ENCODE peak calls at places on chromosomes 4 and X, in eight cellular contexts. O is CD8-positive, alpha-beta memory T cell; F is tibial artery; J is PC-3; U is right cardiac atrium; C is pancreas; H is A549; X is lower lobe of right lung. R is an unnamed sample.

GRCh38 chr4:100106982-100107381 is 83.3 kb downstream of the DDIT4L start:
- DNase-seq in O (peak; percentile 56), F (no peak), J (no peak), U (no peak), C (no peak), H (no peak), X (no peak), R (no peak)

GRCh38 chrX:14964500-14964899 is 91.3 kb downstream of the MOSPD2 start:
- DNase-seq in O (no peak), F (no peak), J (peak; percentile 62), U (no peak), C (no peak), H (no peak), X (no peak), R (no peak)

GRCh38 chr4:127251423-127251822 is 381.3 kb upstream of the INTU start:
- DNase-seq in O (no peak), F (no peak), J (peak; percentile 2), U (no peak), C (no peak), H (no peak), X (no peak), R (no peak)

GRCh38 chr4:183397741-183398297 is 46.6 kb upstream of the CDKN2AIP start:
- DNase-seq in O (no peak), F (no peak), J (no peak), U (no peak), C (no peak), H (no peak), X (no peak), R (peak; percentile 52)

GRCh38 chr4:47577779-47578553 is 92.9 kb downstream of the ATP10D start:
- DNase-seq in O (no peak), F (no peak), J (no peak), U (no peak), C (no peak), H (no peak), X (no peak), R (peak; percentile 73)

GRCh38 chr4:142264961-142265360 is 581.1 kb downstream of the INPP4B start:
- DNase-seq in O (no peak), F (no peak), J (peak; percentile 55), U (no peak), C (no peak), H (no peak), X (no peak), R (no peak)

GRCh38 chr4:145960012-145960411 is 21.4 kb upstream of the ZNF827 start:
- DNase-seq in O (no peak), F (no peak), J (peak; percentile 44), U (no peak), C (no peak), H (no peak), X (no peak), R (no peak)

GRCh38 chr4:23717528-23718248 is 172.2 kb downstream of the PPARGC1A start:
- DNase-seq in O (no peak), F (no peak), J (peak; percentile 43), U (no peak), C (no peak), H (peak; percentile 37), X (no peak), R (no peak)

GRCh38 chrX:103254171-103254824 is 657 bp downstream of the TCEAL8 start:
- DNase-seq in O (peak; percentile 13), F (peak; percentile 24), J (peak; percentile 40), U (peak; percentile 74), C (peak; percentile 51), H (no peak), X (peak; percentile 65), R (peak; percentile 74)

GRCh38 chrX:67543818-67544217 is at the start of gene AR:
- DNase-seq in O (no peak), F (peak; percentile 78), J (no peak), U (peak; percentile 90), C (peak; percentile 55), H (peak; percentile 15), X (peak; percentile 66), R (peak; percentile 83)

GRCh38 chrX:137405449-137406140 is 160.3 kb upstream of the ZIC3 start:
- DNase-seq in O (no peak), F (no peak), J (no peak), U (no peak), C (no peak), H (no peak), X (no peak), R (no peak)

GRCh38 chr4:37389967-37390580 is 145.5 kb downstream of the NWD2 start:
- DNase-seq in O (no peak), F (no peak), J (peak; percentile 85), U (no peak), C (no peak), H (peak; percentile 2), X (no peak), R (no peak)

GRCh38 chrX:150544835-150545790 is 23.3 kb upstream of the MTM1 start:
- DNase-seq in O (no peak), F (no peak), J (no peak), U (no peak), C (no peak), H (no peak), X (no peak), R (no peak)

GRCh38 chr4:152619556-152619955 is 60.2 kb downstream of the TMEM154 start:
- DNase-seq in O (no peak), F (no peak), J (no peak), U (no peak), C (no peak), H (no peak), X (no peak), R (no peak)

GRCh38 chrX:133185938-133186337 is 32.2 kb downstream of the TFDP3 start:
- DNase-seq in O (no peak), F (no peak), J (peak; percentile 77), U (no peak), C (peak; percentile 27), H (no peak), X (no peak), R (no peak)

GRCh38 chr4:125891597-125892258 is 577.0 kb downstream of the FAT4 start:
- DNase-seq in O (no peak), F (no peak), J (no peak), U (no peak), C (no peak), H (no peak), X (no peak), R (no peak)

GRCh38 chr4:26272654-26273307 is 48.0 kb upstream of the RBPJ start:
- DNase-seq in O (no peak), F (no peak), J (no peak), U (no peak), C (no peak), H (no peak), X (no peak), R (no peak)

GRCh38 chrX:110853610-110854009 is 58.0 kb upstream of the CHRDL1 start:
- DNase-seq in O (no peak), F (no peak), J (peak; percentile 54), U (no peak), C (no peak), H (peak; percentile 6), X (no peak), R (no peak)

GRCh38 chrX:103250977-103251376 is 4.0 kb downstream of the TCEAL8 start:
- DNase-seq in O (no peak), F (no peak), J (peak; percentile 12), U (no peak), C (no peak), H (no peak), X (no peak), R (no peak)

GRCh38 chrX:6228720-6229119 is at the start of gene NLGN4X:
- DNase-seq in O (no peak), F (no peak), J (no peak), U (no peak), C (no peak), H (no peak), X (no peak), R (no peak)

GRCh38 chrX:53048169-53049126 is at the start of gene GPR173:
- DNase-seq in O (no peak), F (peak; percentile 31), J (peak; percentile 49), U (peak; percentile 82), C (no peak), H (no peak), X (peak; percentile 50), R (peak; percentile 76)

GRCh38 chr4:34181311-34181808 is 2063.0 kb downstream of the ARAP2 start:
- DNase-seq in O (no peak), F (no peak), J (peak; percentile 85), U (no peak), C (no peak), H (peak; percentile 4), X (no peak), R (no peak)

DNA sequence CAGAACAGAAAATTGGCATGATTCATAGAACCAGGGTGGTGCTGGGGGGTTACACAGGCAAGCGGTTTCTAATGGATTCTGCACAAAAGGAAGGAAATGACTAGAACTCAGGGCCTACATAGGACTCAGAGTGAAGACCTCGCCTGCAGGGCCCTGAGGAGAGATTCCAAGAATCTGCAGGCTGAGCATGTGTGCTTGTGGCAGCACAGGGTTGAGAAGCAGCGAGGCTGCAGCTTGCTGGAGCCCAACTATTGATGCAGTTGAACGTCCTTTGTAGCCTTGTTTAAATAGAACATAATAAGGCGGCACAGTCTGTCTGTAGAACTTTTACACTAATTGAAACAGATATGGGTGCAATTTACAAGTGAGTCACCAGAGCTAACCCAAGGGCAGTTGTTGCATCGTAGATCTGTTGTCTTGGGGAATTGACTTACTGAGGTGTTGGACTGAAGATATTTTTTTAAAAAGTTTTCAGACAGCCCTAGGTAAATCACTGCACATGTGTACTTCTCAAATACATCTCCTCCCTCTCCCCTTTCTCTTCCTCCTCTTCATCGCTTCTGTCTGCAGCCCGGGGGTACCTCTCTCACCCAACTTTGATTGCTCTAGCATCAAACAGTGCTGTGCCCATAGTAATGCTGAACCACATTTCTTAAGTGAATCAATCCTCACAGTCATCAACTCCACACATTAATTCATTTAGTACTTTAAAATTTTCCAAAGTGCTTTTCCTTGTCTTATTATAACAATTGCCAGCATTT is 58.3 kb downstream of the RHOH start:
- DNase-seq in O (no peak), F (no peak), J (peak; percentile 39), U (no peak), C (no peak), H (no peak), X (no peak), R (no peak)
- H3K4me1 ChIP-seq in O (peaks cover 74% of the 10 kb centered on the region), F (no peaks in the 10 kb centered on the region), J (peaks cover 50% of the 10 kb centered on the region), U (no peaks in the 10 kb centered on the region), C (no peaks in the 10 kb centered on the region), H (peaks cover 60% of the 10 kb centered on the region), X (no peaks in the 10 kb centered on the region), R (peaks cover 9% of the 10 kb centered on the region)

GRCh38 chr4:41541697-41542096 is 3.7 kb downstream of the LIMCH1 start:
- DNase-seq in O (no peak), F (peak; percentile 56), J (no peak), U (peak; percentile 43), C (no peak), H (no peak), X (no peak), R (no peak)
- H3K4me1 ChIP-seq in O (no peaks in the 10 kb centered on the region), F (peaks cover 57% of the 10 kb centered on the region), J (peaks cover 22% of the 10 kb centered on the region), U (peaks cover 26% of the 10 kb centered on the region), C (no peaks in the 10 kb centered on the region), H (peaks cover 63% of the 10 kb centered on the region), X (peaks cover 16% of the 10 kb centered on the region), R (peaks cover 21% of the 10 kb centered on the region)

DNA sequence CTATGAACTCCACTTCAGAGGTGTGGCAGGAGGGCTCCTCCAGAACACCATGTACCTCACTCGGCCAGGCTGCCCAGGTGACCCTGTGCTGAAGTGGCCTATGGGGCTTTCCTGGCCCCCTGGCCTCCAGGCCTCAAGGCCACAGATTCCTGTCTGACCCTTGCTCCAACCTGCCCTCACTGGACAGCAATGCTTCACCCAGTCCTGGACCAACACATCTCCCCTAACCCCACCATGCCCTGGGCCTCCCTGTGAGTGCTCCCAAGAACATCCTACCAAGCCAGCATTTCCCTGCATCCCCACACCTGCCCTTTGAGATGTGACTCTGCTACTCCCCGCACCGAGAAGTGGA is 10.5 kb downstream of the ZFYVE28 start:
- DNase-seq in O (no peak), F (no peak), J (no peak), U (no peak), C (no peak), H (no peak), X (no peak), R (no peak)
- H3K4me1 ChIP-seq in O (peaks cover 44% of the 10 kb centered on the region), F (peaks cover 5% of the 10 kb centered on the region), J (peaks cover 16% of the 10 kb centered on the region), U (peaks cover 4% of the 10 kb centered on the region), C (peaks cover 5% of the 10 kb centered on the region), H (peaks cover 11% of the 10 kb centered on the region), X (peaks cover 19% of the 10 kb centered on the region), R (peaks cover 10% of the 10 kb centered on the region)

GRCh38 chrX:24482823-24483410 is 17.8 kb downstream of the PDK3 start:
- DNase-seq in O (no peak), F (no peak), J (no peak), U (no peak), C (no peak), H (no peak), X (no peak), R (no peak)
- H3K4me1 ChIP-seq in O (peaks cover 47% of the 10 kb centered on the region), F (no peaks in the 10 kb centered on the region), J (peaks cover 11% of the 10 kb centered on the region), U (no peaks in the 10 kb centered on the region), C (no peaks in the 10 kb centered on the region), H (peaks cover 14% of the 10 kb centered on the region), X (peaks cover 12% of the 10 kb centered on the region), R (peaks cover 6% of the 10 kb centered on the region)

R was measured in sigmoid colon.